ENCODE peak calls at places on chromosomes 3 and 15, in four cellular contexts. F is GM12878, M is HL-60, J is K562. R is an unnamed sample.

GRCh38 chr3:56491566-56491965 is 23.3 kb upstream of the ERC2 start:
- DNase-seq in J (no peak), F (no peak), M (no peak), R (no peak)

GRCh38 chr15:71804695-71805470 is 5.5 kb upstream of the NR2E3 start:
- DNase-seq in F (no peak), M (no peak), J (no peak), R (no peak)

GRCh38 chr15:63909819-63910437 is 76.2 kb upstream of the HERC1 start:
- DNase-seq in M (no peak), J (no peak), F (no peak), R (no peak)

GRCh38 chr15:66924889-66925288 is 140.5 kb upstream of the SMAD3 start:
- DNase-seq in M (no peak), J (no peak), F (no peak), R (no peak)

GRCh38 chr3:33915796-33916589 is 117.6 kb downstream of the PDCD6IP start:
- DNase-seq in J (no peak), M (no peak), F (no peak), R (peak)

GRCh38 chr3:192489579-192489978 is 237.8 kb downstream of the FGF12 start:
- DNase-seq in M (no peak), F (no peak), J (no peak), R (no peak)

GRCh38 chr3:134036291-134036690 is 6.6 kb upstream of the SLCO2A1 start:
- DNase-seq in F (no peak), M (no peak), J (no peak), R (no peak)

GRCh38 chr3:126692858-126693257 is 11.2 kb upstream of the CHCHD6 start:
- DNase-seq in F (no peak), M (no peak), J (no peak), R (no peak)

GRCh38 chr15:60905587-60905986 is 323.5 kb downstream of the RORA start:
- DNase-seq in M (no peak), F (no peak), J (no peak), R (no peak)

GRCh38 chr3:133077688-133078087 is 39.5 kb downstream of the TMEM108 start:
- DNase-seq in J (no peak), F (no peak), M (no peak), R (no peak)

DNA sequence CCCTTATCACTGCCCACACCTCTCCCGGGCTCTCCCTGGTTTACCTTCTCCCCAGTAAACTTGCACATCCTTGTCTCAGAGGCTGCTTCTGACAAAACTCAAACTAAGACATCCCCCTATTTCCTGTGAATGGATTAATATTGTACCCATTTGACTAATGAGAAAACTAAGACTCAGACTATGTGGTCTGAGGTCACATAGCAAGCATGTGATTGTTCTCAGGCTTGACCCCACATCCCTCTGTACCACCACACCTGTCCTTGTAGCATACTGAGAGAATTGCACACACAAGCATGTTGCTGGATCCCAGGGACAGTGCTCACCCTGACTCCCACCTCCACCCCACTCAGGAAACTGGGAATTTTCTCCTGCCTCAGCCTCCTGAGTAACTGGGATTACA is 90.7 kb upstream of the HES1 start:
- DNase-seq in J (no peak), M (no peak), F (peak), R (no peak)
- TF ChIP-seq SPI1 in J (no peak), M (no peak), F (no peak), R (no peak)

DNA sequence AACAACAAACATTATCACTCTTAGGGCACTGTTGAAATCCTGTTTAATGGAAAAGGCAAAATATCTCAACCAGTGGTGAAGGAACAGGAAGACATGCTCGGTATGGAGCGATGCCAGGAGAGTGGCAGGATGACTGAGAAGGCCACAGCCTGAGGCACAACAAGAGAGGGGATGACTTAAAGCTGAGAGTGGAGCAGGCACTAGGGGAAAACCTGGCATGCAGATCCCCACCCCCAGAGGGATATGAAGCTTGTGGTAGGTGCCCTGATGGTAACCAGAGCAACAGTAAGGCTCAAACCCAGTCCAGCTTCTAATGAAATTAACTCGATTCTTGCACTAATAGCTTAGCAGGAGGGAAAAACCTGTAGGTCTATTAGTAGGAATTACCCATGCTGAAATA is 40.4 kb downstream of the LYSMD4 start:
- DNase-seq in M (no peak), J (no peak), F (no peak), R (no peak)
- TF ChIP-seq SPI1 in M (no peak), J (no peak), F (no peak), R (no peak)

GRCh38 chr3:37986479-37987314 is 3.9 kb upstream of the VILL start:
- DNase-seq in F (no peak), M (no peak), J (peak), R (no peak)
- TF ChIP-seq SPI1 in F (no peak), M (no peak), J (peak), R (no peak)

DNA sequence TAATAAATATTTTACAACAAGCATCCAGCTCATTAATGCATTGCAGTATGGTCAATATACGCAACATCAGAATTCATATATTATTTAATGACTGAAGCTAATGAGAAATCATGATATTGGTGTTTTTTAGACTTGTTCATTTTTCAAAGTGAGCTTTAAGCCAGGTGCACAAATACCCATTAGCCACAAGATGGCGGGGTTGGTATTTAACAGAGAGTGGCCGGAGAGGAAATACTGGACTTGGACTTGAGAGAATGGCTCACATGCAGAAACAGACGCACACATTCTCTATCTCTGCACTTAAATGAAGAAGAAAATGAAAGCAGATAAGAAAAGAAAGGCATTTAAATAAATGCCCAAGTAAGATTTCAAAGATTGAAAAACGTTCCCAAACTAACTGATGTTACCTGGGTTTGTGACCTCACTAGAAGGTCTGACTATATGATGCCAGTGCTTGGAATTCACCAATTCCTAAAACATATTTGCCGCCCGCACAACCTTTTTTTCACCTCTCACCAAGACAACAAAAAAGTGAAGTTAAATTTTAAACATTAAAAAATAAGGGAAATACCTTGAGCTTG is 21.2 kb upstream of the CRBN start:
- DNase-seq in F (peak), M (no peak), J (peak), R (no peak)
- TF ChIP-seq SPI1 in F (no peak), M (no peak), J (no peak), R (no peak)

DNA sequence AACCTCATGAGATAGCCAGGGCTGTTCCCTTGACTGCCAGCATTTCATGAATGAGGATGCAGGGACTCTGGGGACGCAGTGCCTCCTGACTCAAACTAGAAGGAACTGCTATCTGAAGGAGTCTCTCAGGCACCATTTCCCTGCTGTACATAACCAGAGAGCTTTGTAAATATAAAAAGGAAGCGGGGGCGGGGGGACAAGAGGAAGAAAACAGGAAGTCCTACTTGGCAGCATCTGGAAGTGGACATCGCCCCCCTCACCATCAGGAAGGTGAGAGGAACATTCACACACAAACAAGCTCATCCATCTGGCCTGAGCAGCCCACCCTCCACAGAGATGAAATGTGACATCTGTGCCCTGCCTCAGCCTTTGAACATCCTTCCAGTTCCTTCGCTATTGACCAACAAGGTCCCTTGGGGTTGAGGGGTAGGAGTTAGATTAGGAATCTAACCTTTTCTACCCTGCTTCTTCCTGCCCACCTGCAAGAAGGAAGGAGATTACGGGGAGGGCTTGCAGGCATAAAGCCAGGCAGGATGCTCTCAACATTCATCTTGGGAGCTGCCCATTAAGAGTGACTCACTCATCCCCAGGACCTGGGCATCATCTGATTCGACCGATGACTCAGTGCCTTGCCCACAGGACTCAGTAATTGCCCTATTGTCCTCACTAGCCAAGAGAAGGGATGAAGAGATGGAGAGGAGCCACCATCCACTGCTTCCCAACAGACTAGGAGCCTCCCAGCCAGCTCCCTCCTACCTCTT is 31.9 kb downstream of the SH3BP5 start:
- DNase-seq in M (peak), J (no peak), F (no peak), R (no peak)
- TF ChIP-seq SPI1 in M (peak), J (peak), F (peak), R (peak)

GRCh38 chr3:71784914-71785593 is at the start of gene PROK2:
- DNase-seq in M (no peak), F (no peak), J (no peak), R (peak)

GRCh38 chr3:71787851-71788405 is 3.0 kb upstream of the PROK2 start:
- DNase-seq in F (no peak), J (no peak), M (no peak), R (no peak)

GRCh38 chr3:71786551-71786950 is 1.6 kb upstream of the PROK2 start:
- DNase-seq in M (no peak), F (no peak), J (no peak), R (no peak)

GRCh38 chr3:71784201-71784913 is 591 bp downstream of the PROK2 start:
- DNase-seq in J (no peak), M (no peak), F (no peak), R (no peak)

DNA sequence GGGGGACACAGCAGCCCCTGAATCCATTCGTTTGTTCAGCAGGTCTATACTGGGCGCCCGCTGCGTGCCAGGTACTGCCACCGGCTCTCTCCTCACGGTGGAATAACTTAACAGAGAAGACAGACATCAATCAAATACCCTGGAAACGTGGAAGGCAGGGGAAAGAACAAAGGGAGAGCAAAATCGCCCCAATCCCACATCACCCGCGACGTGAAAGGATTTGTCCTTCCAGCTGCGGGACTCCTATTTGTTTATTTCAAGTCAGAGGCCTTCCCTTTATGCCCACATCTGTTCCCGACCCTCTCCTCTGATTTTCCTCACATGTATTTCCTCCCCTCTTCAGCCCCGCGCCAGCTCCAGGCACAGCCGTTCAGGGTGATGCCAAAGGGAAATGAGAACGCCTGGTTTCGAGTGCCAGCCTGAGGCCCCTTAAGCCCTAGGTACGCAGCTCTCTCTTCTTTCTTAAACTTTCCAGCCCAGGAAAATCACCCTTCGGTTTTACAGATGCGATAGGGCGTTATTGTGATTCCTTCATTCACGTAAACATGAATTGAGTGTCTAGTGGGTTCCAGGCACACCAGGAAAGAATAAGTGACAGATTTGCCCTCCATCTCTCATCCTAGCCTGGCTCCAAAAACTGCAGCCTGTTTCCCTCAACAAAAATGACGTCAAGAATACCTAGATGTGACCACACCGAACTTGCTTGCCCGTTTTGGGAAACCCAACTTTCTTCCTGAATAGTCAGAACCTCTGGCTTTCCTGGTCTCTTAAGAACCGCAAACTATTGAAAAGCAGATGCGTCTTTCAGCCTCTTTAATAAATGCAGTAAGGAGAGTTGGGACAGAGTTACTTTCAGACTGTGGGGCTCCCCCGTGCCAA is 885 bp upstream of the PROK2 start:
- DNase-seq in F (no peak), M (no peak), J (no peak), R (no peak)
- TF ChIP-seq SPI1 in F (no peak), M (no peak), J (no peak), R (no peak)

DNA sequence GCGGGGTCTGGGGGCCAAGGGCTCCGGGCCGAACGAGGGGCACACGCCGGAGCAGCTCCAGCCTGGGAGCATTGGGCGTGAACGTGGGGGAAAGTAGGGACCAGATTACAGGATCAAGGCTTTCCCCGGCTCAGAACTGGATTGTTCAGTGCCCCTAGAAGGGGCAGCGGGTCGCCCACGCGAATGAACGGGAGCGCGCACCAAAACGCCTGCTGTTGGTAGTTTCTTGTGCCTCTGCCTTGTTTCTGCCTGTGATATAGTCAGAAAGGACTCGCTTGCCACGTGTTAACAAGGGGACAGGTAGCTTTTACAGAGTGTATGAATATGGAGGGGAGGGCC is 1.1 kb downstream of the CASR start:
- DNase-seq in J (no peak), M (no peak), F (no peak), R (no peak)
- TF ChIP-seq SPI1 in J (no peak), M (no peak), F (no peak), R (no peak)

GRCh38 chr3:30286811-30287210 is 319.6 kb upstream of the TGFBR2 start:
- DNase-seq in M (no peak), F (no peak), J (no peak), R (no peak)
- TF ChIP-seq SPI1 in M (no peak), F (no peak), J (no peak), R (no peak)

GRCh38 chr3:171258316-171258715 is 201.9 kb downstream of the TNIK start:
- DNase-seq in J (no peak), M (no peak), F (no peak), R (no peak)

GRCh38 chr3:171260430-171260829 is 199.8 kb downstream of the TNIK start:
- DNase-seq in M (no peak), J (no peak), F (no peak), R (no peak)

GRCh38 chr3:171260899-171261298 is 199.3 kb downstream of the TNIK start:
- DNase-seq in F (no peak), J (no peak), M (no peak), R (no peak)

GRCh38 chr3:171262431-171262830 is 197.8 kb downstream of the TNIK start:
- DNase-seq in J (no peak), F (no peak), M (no peak), R (no peak)

DNA sequence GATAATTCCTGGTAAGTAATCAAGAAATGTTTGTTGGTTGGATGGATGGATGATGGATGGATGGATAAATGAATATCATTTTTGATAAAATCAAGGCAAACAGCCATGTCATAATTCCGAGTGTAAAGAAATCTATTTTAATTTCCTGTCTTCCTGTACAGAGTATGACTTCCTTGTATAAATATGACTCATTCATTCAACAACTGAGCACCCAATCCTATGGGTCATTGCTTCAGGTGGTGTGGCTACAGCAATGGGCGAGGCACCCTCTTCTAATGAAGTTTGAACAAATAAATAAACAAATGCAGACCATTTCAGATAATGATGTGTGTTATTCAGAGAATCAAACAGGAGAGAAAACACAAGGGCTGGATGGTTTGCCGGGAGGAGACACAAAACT is 198.7 kb downstream of the TNIK start:
- DNase-seq in F (no peak), M (no peak), J (no peak), R (no peak)
- TF ChIP-seq SPI1 in F (no peak), M (no peak), J (no peak), R (no peak)

R was measured in GM12891.